ENCODE peak calls at places on chromosome 2, in nine cellular contexts. N is fibroblast of mammary gland, S is ovary, Z is OCI-LY7, R is K562, Q is fibroblast of the aortic adventitia, U is colonic mucosa, V is glutamatergic neuron, B is HCT116. M is an unnamed sample.

GRCh38 chr2:234593636-234594035 is 96.8 kb upstream of the ARL4C start:
- DNase-seq in N (no peak), S (no peak), Z (no peak), R (no peak), Q (no peak), U (no peak), V (no peak), B (no peak), M (peak)

GRCh38 chr2:143000599-143000998 is 123.1 kb downstream of the KYNU start:
- DNase-seq in N (no peak), S (no peak), Z (no peak), R (no peak), Q (no peak), U (no peak), V (no peak), B (no peak), M (no peak)

GRCh38 chr2:241514986-241515737 is 6.8 kb upstream of the STK25 start:
- DNase-seq in N (no peak), S (no peak), Z (no peak), R (no peak), Q (no peak), U (no peak), V (no peak), B (no peak), M (no peak)

GRCh38 chr2:232146294-232146693 is 184.8 kb downstream of the DIS3L2 start:
- DNase-seq in N (peak), S (no peak), Z (no peak), R (no peak), Q (peak), U (no peak), V (no peak), B (no peak), M (peak)

GRCh38 chr2:131058905-131059304 is 34.4 kb downstream of the FAM168B start:
- DNase-seq in N (no peak), S (no peak), Z (no peak), R (no peak), Q (no peak), U (no peak), V (no peak), B (no peak), M (no peak)

GRCh38 chr2:27123302-27124150 is at the start of gene ABHD1:
- DNase-seq in N (no peak), S (peak), Z (peak), R (peak), Q (no peak), U (peak), V (peak), B (no peak), M (no peak)

GRCh38 chr2:207352978-207353377 is 176.8 kb upstream of the CREB1 start:
- DNase-seq in N (no peak), S (no peak), Z (peak), R (peak), Q (peak), U (no peak), V (no peak), B (no peak), M (no peak)

GRCh38 chr2:233997726-233998125 is 52.8 kb upstream of the SPP2 start:
- DNase-seq in N (no peak), S (no peak), Z (no peak), R (no peak), Q (no peak), U (no peak), V (no peak), B (no peak), M (no peak)

GRCh38 chr2:140997997-140998396 is 1132.8 kb downstream of the LRP1B start:
- DNase-seq in N (no peak), S (no peak), Z (no peak), R (no peak), Q (peak), U (no peak), V (no peak), B (no peak), M (no peak)

GRCh38 chr2:144183744-144184143 is 336.2 kb downstream of the ZEB2 start:
- DNase-seq in N (peak), S (no peak), Z (peak), R (no peak), Q (no peak), U (no peak), V (no peak), B (no peak), M (peak)

GRCh38 chr2:72497761-72498160 is 328.1 kb downstream of the EXOC6B start:
- DNase-seq in N (peak), S (no peak), Z (no peak), R (no peak), Q (no peak), U (no peak), V (no peak), B (no peak), M (no peak)

GRCh38 chr2:222859786-222860726 is 780 bp upstream of the ACSL3 start:
- DNase-seq in N (peak), S (peak), Z (peak), R (peak), Q (peak), U (peak), V (no peak), B (no peak), M (peak)

GRCh38 chr2:233658610-233659009 is 13.1 kb upstream of the UGT1A9 start:
- DNase-seq in N (no peak), S (no peak), Z (no peak), R (no peak), Q (no peak), U (no peak), V (no peak), B (no peak), M (no peak)

GRCh38 chr2:105919826-105920225 is 175.1 kb downstream of the NCK2 start:
- DNase-seq in N (peak), S (no peak), Z (peak), R (peak), Q (peak), U (peak), V (peak), B (peak), M (peak)

GRCh38 chr2:105438104-105438929 is 39.5 kb upstream of the FHL2 start:
- DNase-seq in N (no peak), S (peak), Z (no peak), R (peak), Q (peak), U (peak), V (peak), B (no peak), M (no peak)

GRCh38 chr2:64277101-64277849 is 133.1 kb upstream of the PELI1 start:
- DNase-seq in N (no peak), S (no peak), Z (peak), R (no peak), Q (no peak), U (no peak), V (no peak), B (no peak), M (no peak)

GRCh38 chr2:85601771-85602475 is 575 bp downstream of the TMEM150A start:
- DNase-seq in N (no peak), S (peak), Z (no peak), R (no peak), Q (peak), U (peak), V (no peak), B (no peak), M (peak)

GRCh38 chr2:151508519-151508918 is 98.8 kb downstream of the RIF1 start:
- DNase-seq in N (no peak), S (no peak), Z (no peak), R (no peak), Q (no peak), U (no peak), V (no peak), B (no peak), M (no peak)

GRCh38 chr2:46942143-46942526 is 26.5 kb upstream of the MCFD2 start:
- DNase-seq in N (no peak), S (no peak), Z (peak), R (peak), Q (no peak), U (peak), V (no peak), B (no peak), M (no peak)

DNA sequence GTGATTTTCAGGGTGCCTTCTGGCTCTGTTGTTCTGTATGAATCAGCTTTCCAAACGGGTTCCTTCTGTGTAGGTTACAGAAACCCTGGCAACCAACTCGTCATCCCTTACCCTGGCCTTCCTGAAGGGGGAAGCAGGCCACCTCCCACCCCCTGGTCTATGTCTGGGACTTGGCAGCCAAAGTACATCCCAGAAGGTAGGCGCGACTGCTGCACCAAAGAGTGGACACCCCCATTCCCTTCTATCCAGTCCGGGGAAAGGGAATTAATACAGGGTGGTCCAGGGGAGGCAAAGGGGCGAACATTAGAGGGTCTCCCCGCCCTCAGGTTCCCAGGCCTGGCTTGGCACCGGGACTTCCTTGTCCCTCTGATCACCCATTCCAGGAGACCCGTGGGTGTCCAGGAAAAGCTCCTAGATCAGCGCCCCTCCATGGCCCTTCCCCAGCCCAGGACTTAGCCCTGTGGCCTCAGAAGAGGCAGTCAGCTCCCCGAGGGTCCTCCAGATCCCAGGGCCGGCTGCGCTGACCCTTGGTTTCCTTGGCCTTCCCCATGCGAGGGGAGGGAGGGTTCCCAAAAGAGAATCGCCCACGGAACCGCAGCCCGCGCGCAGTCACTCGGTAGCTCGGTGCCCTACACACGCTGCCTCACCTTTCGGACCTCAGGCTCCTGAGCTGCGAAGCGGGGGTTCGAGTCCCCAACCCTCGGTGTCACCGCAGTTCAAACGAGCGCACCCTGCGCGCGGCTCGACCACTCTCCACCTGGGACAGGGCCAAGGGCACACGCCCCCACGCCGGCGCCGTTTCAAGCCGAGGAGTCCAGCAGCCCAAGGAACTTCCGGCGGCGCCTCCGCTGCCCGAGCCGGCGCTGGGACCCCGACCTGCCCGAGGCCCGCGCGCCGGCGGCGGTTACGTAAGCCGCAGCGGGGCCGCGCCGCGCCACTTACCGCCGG is at the start of gene PER2:
- DNase-seq in N (peak), S (peak), Z (peak), R (peak), Q (peak), U (peak), V (no peak), B (peak), M (peak)
- TF ChIP-seq CTCF in N (peak), S (no peak), Z (peak), R (peak), Q (peak), U (no peak), V (no peak), B (no peak), M (peak)

GRCh38 chr2:61962095-61962984 is 56.9 kb downstream of the COMMD1 start:
- DNase-seq in N (no peak), S (no peak), Z (no peak), R (no peak), Q (no peak), U (peak), V (no peak), B (no peak), M (no peak)

GRCh38 chr2:61970807-61971556 is 65.5 kb downstream of the COMMD1 start:
- DNase-seq in N (no peak), S (no peak), Z (no peak), R (peak), Q (no peak), U (no peak), V (no peak), B (no peak), M (no peak)

GRCh38 chr2:61969376-61969775 is 63.9 kb downstream of the COMMD1 start:
- DNase-seq in N (peak), S (no peak), Z (no peak), R (no peak), Q (no peak), U (no peak), V (no peak), B (no peak), M (no peak)

GRCh38 chr2:61967262-61967661 is 61.8 kb downstream of the COMMD1 start:
- DNase-seq in N (no peak), S (no peak), Z (no peak), R (no peak), Q (no peak), U (no peak), V (no peak), B (no peak), M (no peak)

DNA sequence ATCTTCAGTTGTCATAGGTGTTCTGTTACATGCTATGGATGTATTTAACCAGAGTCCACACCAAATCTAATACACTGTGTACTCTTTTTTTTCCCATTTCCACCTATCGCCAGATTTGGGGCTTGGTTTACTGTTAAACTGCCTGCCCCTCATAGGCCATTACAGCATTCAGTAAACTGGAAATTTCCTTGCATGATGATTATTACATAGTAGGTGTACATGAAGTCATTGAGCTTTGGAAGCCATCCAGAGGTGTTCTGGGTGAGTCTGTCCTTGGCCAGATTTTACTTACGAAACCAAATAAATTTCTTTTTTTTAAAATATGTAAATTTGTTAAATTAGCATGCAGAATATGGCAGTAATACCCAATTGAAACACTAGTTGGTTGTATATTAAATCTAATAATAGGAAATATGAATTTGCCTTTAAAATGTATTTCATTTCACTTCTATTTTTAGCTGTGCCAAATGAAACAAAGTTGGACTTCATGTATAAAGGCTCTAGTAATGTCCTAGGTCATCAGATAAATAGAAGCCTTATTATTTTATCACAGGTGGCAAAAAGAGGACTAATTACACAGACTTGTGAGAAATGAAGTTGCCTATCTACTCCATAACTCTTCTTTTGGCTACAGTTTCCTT is 60.7 kb downstream of the COMMD1 start:
- DNase-seq in N (no peak), S (no peak), Z (no peak), R (no peak), Q (no peak), U (no peak), V (no peak), B (no peak), M (no peak)
- TF ChIP-seq CTCF in N (no peak), S (no peak), Z (no peak), R (no peak), Q (peak), U (no peak), V (peak), B (no peak), M (peak)

DNA sequence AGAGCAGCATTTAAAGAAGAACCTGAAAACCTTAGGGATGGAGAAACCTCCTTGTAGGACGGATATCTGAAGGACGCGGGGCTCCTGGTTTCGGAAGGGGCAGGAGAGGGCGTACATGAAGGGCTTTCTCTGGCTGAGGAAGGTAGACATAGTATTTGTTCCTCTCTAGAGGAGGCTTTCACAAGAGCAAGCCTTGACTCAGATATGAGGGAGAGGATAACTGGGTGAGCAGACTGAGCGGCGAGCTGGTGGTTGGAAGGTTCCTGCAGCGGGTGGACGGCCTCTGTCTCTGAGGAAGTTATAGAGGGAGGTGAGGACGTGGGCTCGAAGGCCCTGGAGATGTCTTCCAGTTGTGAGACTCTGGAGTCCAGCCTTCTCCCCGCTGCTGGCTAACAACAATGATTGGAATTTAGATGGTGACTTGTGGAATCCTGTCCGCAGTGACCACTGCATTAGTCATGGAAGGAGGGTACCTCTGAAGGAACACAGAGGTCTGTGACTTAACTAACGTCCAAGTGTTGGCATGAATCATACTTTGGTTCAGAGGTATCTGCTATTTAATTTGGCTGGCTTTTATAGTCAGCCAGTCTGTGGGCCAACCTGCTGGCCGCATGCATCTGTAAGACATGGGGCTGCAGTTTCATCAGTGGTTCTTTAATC is 80.9 kb downstream of the ASAP2 start:
- DNase-seq in N (peak), S (no peak), Z (no peak), R (no peak), Q (peak), U (no peak), V (no peak), B (peak), M (peak)
- TF ChIP-seq CTCF in N (no peak), S (no peak), Z (no peak), R (no peak), Q (no peak), U (no peak), V (no peak), B (no peak), M (no peak)

DNA sequence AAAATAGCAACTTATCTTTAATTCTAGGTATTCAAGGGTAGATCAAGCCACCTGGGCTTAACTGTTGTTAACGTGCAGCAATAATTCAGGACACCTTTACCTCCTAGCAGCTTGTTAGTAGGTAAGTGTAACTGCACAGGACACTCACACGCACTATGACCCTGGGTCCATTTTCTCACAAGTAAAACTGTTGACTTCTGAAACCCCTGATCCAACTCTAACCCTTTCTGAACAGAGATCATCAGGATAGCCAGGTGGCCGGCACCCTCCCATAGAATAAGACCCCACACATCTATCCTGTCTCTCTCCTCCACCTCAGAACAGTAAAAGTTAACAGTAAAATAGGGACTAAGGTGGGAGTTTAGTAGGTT is 610 bp downstream of the SPC25 start:
- DNase-seq in N (no peak), S (no peak), Z (peak), R (peak), Q (no peak), U (peak), V (no peak), B (no peak), M (no peak)
- TF ChIP-seq CTCF in N (no peak), S (no peak), Z (no peak), R (no peak), Q (no peak), U (no peak), V (no peak), B (no peak), M (no peak)

DNA sequence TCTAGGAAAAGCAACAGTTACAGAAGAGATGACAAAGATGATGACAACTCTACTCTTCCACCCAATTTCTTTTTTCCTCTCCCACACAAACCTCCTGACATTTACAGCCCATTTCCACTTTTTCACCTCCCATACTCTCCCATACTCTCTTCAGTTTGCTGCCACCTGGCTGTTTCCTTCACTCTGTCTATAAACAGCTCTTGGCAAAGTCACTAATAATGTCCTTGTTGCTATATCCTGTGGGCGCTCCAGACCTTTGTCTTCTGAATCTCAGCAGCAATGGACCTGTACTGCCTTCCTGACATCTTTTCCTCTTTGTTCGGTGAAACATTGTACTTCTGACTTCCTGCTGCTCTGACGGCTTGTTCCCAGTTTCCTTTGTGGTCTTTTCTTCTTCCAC is 60.7 kb upstream of the CAVIN2 start:
- DNase-seq in N (no peak), S (no peak), Z (no peak), R (no peak), Q (no peak), U (no peak), V (no peak), B (no peak), M (no peak)
- TF ChIP-seq CTCF in N (peak), S (no peak), Z (no peak), R (no peak), Q (peak), U (no peak), V (no peak), B (peak), M (peak)

DNA sequence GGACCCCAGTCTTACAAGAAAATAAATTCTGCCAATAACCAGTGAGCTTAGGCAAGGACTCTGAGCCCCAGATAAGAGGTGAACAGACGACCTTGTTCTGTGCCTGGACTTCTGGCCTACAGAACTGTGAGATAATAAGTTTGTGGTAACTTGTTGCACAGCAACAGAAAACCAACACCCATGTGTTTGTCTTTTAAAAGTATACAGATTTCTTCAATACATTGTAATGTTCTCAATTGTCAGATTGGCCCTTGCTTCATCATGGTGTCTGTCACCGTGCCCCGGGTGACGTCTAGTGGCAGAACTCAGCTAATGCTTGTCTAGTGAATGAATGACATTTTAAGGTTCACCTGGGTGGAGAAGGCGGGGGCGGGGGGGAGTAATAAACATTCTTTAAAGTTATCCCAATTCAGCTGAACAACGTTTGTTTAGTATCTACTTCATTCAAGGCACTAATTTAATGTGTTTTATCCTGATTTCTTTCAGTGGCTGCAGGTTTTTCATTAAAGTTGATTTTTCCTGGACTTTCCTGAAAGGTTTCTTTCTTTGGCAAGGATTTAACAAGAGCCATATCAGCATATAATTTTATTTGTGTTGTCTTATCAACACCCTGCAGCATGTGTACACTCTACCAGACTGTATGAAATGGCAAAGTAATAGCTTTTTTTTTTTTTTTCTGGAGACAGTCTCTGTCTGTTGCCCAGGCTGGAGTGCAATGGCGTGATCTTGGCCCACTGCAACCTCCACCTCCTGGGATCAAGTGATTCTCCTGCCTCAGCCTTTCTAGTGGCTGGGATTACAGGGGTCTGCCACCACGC is 123.8 kb upstream of the DLX2 start:
- DNase-seq in N (no peak), S (no peak), Z (peak), R (peak), Q (no peak), U (peak), V (no peak), B (no peak), M (no peak)
- TF ChIP-seq CTCF in N (no peak), S (no peak), Z (peak), R (peak), Q (no peak), U (no peak), V (no peak), B (peak), M (no peak)

M was measured in HFFc6.